ENCODE peak calls at places on chromosomes 6 and 20, in ten cellular contexts. P is T1000; O is iris pigment epithelial cell; H is GOT3; K is activated T-helper 1 cell treated with Interleukin-2 at 50 U/mL for 16 hours; X is Peyer's patch; Y is COR-L47; G is COLO829; I is spleen; N is stimulated activated CD4-positive, alpha-beta T cell treated with anti-CD3 and anti-CD28 coated beads, Interleukin-4, amount 100 ng/mL, for 1 hour. D is an unnamed sample.

GRCh38 chr6:162344935-162345599 is 382.5 kb downstream of the PRKN start:
- DNase-seq in P (no peak), O (peak; percentile 13), H (no peak), K (no peak), X (no peak), Y (no peak), G (peak; percentile 6), I (no peak), N (no peak), D (peak; percentile 25)

GRCh38 chr6:139841794-139842215 is 467.4 kb upstream of the CITED2 start:
- DNase-seq in P (no peak), O (no peak), H (no peak), K (no peak), X (no peak), Y (no peak), G (no peak), I (no peak), N (no peak), D (no peak)

GRCh38 chr6:163263998-163264661 is 150.4 kb upstream of the QKI start:
- DNase-seq in P (no peak), O (no peak), H (no peak), K (no peak), X (no peak), Y (no peak), G (no peak), I (no peak), N (no peak), D (no peak)

GRCh38 chr6:39642300-39642699 is 82.9 kb downstream of the KIF6 start:
- DNase-seq in P (no peak), O (no peak), H (no peak), K (no peak), X (no peak), Y (no peak), G (no peak), I (no peak), N (no peak), D (no peak)

GRCh38 chr20:56417911-56418310 is 5.9 kb downstream of the CASS4 start:
- DNase-seq in P (no peak), O (peak; percentile 71), H (no peak), K (no peak), X (no peak), Y (no peak), G (no peak), I (no peak), N (no peak), D (no peak)

GRCh38 chr6:8481727-8482126 is 46.4 kb upstream of the SLC35B3 start:
- DNase-seq in P (no peak), O (peak; percentile 28), H (no peak), K (no peak), X (no peak), Y (no peak), G (no peak), I (no peak), N (no peak), D (no peak)

GRCh38 chr6:135465307-135465706 is 32.2 kb downstream of the AHI1 start:
- DNase-seq in P (no peak), O (no peak), H (no peak), K (no peak), X (no peak), Y (no peak), G (no peak), I (no peak), N (no peak), D (no peak)

GRCh38 chr6:12718025-12718424 is 1.5 kb downstream of the PHACTR1 start:
- DNase-seq in P (no peak), O (peak; percentile 30), H (no peak), K (no peak), X (no peak), Y (no peak), G (no peak), I (no peak), N (no peak), D (no peak)

GRCh38 chr6:115545410-115545986 is 515.2 kb downstream of the FRK start:
- DNase-seq in P (no peak), O (no peak), H (no peak), K (no peak), X (no peak), Y (no peak), G (no peak), I (no peak), N (no peak), D (no peak)

GRCh38 chr6:50707652-50708325 is 5.5 kb upstream of the TFAP2D start:
- DNase-seq in P (no peak), O (no peak), H (peak; percentile 64), K (no peak), X (no peak), Y (no peak), G (no peak), I (no peak), N (no peak), D (no peak)

GRCh38 chr20:17969276-17969883 is 562 bp downstream of the MGME1 start:
- DNase-seq in P (no peak), O (no peak), H (no peak), K (no peak), X (peak; percentile 36), Y (no peak), G (no peak), I (no peak), N (peak; percentile 37), D (peak; percentile 39)

GRCh38 chr20:46828471-46828870 is 66.2 kb upstream of the EYA2 start:
- DNase-seq in P (no peak), O (peak; percentile 87), H (no peak), K (no peak), X (no peak), Y (no peak), G (no peak), I (no peak), N (no peak), D (no peak)

GRCh38 chr6:145147981-145148380 is 587.3 kb downstream of the EPM2A start:
- DNase-seq in P (no peak), O (no peak), H (no peak), K (no peak), X (no peak), Y (no peak), G (no peak), I (no peak), N (no peak), D (no peak)

GRCh38 chr20:32585519-32586127 is 490 bp upstream of the NOL4L start:
- DNase-seq in P (no peak), O (no peak), H (no peak), K (no peak), X (no peak), Y (no peak), G (no peak), I (no peak), N (no peak), D (no peak)

GRCh38 chr6:84093405-84094049 is 60.0 kb downstream of the MRAP2 start:
- DNase-seq in P (no peak), O (peak; percentile 2), H (no peak), K (no peak), X (no peak), Y (no peak), G (no peak), I (no peak), N (no peak), D (peak; percentile 62)

GRCh38 chr6:90256698-90257485 is 39.8 kb downstream of the BACH2 start:
- DNase-seq in P (no peak), O (peak; percentile 82), H (no peak), K (no peak), X (no peak), Y (no peak), G (no peak), I (no peak), N (no peak), D (peak; percentile 79)

GRCh38 chr20:58570181-58570859 is 55.1 kb upstream of the APCDD1L start:
- DNase-seq in P (no peak), O (no peak), H (no peak), K (no peak), X (no peak), Y (no peak), G (no peak), I (peak; percentile 16), N (no peak), D (no peak)

GRCh38 chr6:25963426-25964123 is 973 bp downstream of the TRIM38 start:
- DNase-seq in P (no peak), O (peak; percentile 45), H (no peak), K (no peak), X (no peak), Y (no peak), G (no peak), I (no peak), N (no peak), D (no peak)

GRCh38 chr6:31945507-31946369 is at the start of gene CFB:
- DNase-seq in P (peak; percentile 20), O (peak; percentile 88), H (peak; percentile 59), K (no peak), X (peak; percentile 36), Y (no peak), G (no peak), I (peak; percentile 70), N (no peak), D (no peak)

GRCh38 chr6:25750911-25751310 is 3.6 kb upstream of the SLC17A4 start:
- DNase-seq in P (no peak), O (no peak), H (no peak), K (no peak), X (no peak), Y (no peak), G (no peak), I (no peak), N (no peak), D (no peak)

GRCh38 chr6:25173951-25174474 is 105.2 kb upstream of the CARMIL1 start:
- DNase-seq in P (peak; percentile 56), O (peak; percentile 98), H (no peak), K (no peak), X (no peak), Y (no peak), G (peak; percentile 95), I (no peak), N (no peak), D (peak; percentile 92)

GRCh38 chr6:106247293-106247692 is 78.3 kb downstream of the ATG5 start:
- DNase-seq in P (no peak), O (peak; percentile 47), H (no peak), K (no peak), X (no peak), Y (no peak), G (no peak), I (no peak), N (no peak), D (no peak)

GRCh38 chr6:147660334-147661311 is 152.1 kb downstream of the SAMD5 start:
- DNase-seq in P (no peak), O (no peak), H (no peak), K (no peak), X (no peak), Y (no peak), G (no peak), I (no peak), N (no peak), D (no peak)

GRCh38 chr6:155264704-155265320 is 999 bp downstream of the CLDN20 start:
- DNase-seq in P (peak; percentile 34), O (no peak), H (no peak), K (no peak), X (no peak), Y (no peak), G (no peak), I (no peak), N (no peak), D (peak; percentile 46)

GRCh38 chr20:3121271-3121911 is 36.9 kb upstream of the AVP start:
- DNase-seq in P (no peak), O (no peak), H (no peak), K (no peak), X (no peak), Y (no peak), G (no peak), I (no peak), N (no peak), D (no peak)

GRCh38 chr20:20089018-20089417 is 36.7 kb downstream of the CFAP61 start:
- DNase-seq in P (no peak), O (no peak), H (no peak), K (no peak), X (no peak), Y (no peak), G (no peak), I (no peak), N (no peak), D (no peak)

GRCh38 chr6:87366428-87366827 is 21.8 kb downstream of the C6orf163 start:
- DNase-seq in P (no peak), O (peak; percentile 24), H (no peak), K (no peak), X (no peak), Y (no peak), G (no peak), I (no peak), N (no peak), D (no peak)

GRCh38 chr20:45077559-45077958 is 23.4 kb downstream of the KCNS1 start:
- DNase-seq in P (no peak), O (no peak), H (no peak), K (no peak), X (no peak), Y (no peak), G (no peak), I (no peak), N (no peak), D (no peak)

D was measured in foreskin melanocyte.